ENCODE peak calls at places on chromosomes 16 and 17, in eight cellular contexts. U is neuronal stem cell; S is aorta; A is adrenal gland; Q is ascending aorta; J is psoas muscle; T is CD4-positive, alpha-beta memory T cell; C is sigmoid colon. Z is an unnamed sample.
A peak's percentile ranks its signal among the peaks of the same experiment; 100 is the strongest.

GRCh38 chr17:49637739-49638138 is 40.2 kb downstream of the SPOP start:
- DNase-seq in U (no peak), S (no peak), A (no peak), Q (no peak), J (no peak), T (no peak), C (no peak), Z (no peak)

GRCh38 chr17:8163978-8164814 is 1.4 kb upstream of the VAMP2 start:
- DNase-seq in U (no peak), S (peak; percentile 85), A (peak; percentile 90), Q (peak; percentile 69), J (peak; percentile 91), T (peak; percentile 75), C (peak; percentile 92), Z (peak; percentile 69)

GRCh38 chr17:12853921-12854320 is 64.6 kb downstream of the ARHGAP44 start:
- DNase-seq in U (no peak), S (no peak), A (no peak), Q (no peak), J (no peak), T (no peak), C (no peak), Z (no peak)

GRCh38 chr17:75908201-75908600 is 3.5 kb upstream of the MRPL38 start:
- DNase-seq in U (no peak), S (no peak), A (no peak), Q (no peak), J (no peak), T (no peak), C (no peak), Z (no peak)

GRCh38 chr17:42659079-42659931 is at the start of gene TUBG2:
- DNase-seq in U (peak; percentile 85), S (peak; percentile 96), A (peak; percentile 91), Q (no peak), J (peak; percentile 91), T (peak; percentile 57), C (peak; percentile 94), Z (peak; percentile 60)

GRCh38 chr16:84839956-84840355 is 20.2 kb downstream of the CRISPLD2 start:
- DNase-seq in U (no peak), S (no peak), A (no peak), Q (no peak), J (peak; percentile 40), T (no peak), C (no peak), Z (no peak)

GRCh38 chr16:10599626-10600025 is 19.2 kb upstream of the EMP2 start:
- DNase-seq in U (no peak), S (no peak), A (no peak), Q (no peak), J (no peak), T (no peak), C (no peak), Z (no peak)

GRCh38 chr17:50538549-50539410 is 6.2 kb downstream of the EPN3 start:
- DNase-seq in U (no peak), S (no peak), A (peak; percentile 31), Q (no peak), J (no peak), T (no peak), C (no peak), Z (peak; percentile 86)

GRCh38 chr17:15342460-15342859 is 1.1 kb upstream of the TEKT3 start:
- DNase-seq in U (no peak), S (no peak), A (no peak), Q (no peak), J (no peak), T (no peak), C (no peak), Z (no peak)

GRCh38 chr16:53991181-53992056 is 287.5 kb downstream of the FTO start:
- DNase-seq in U (no peak), S (no peak), A (no peak), Q (no peak), J (no peak), T (no peak), C (no peak), Z (peak; percentile 26)

GRCh38 chr16:66874079-66874775 is 6.1 kb upstream of the PDP2 start:
- DNase-seq in U (no peak), S (peak; percentile 21), A (no peak), Q (no peak), J (no peak), T (no peak), C (no peak), Z (no peak)

GRCh38 chr17:75270218-75270965 is 639 bp downstream of the MIF4GD start:
- DNase-seq in U (peak; percentile 50), S (peak; percentile 89), A (peak; percentile 81), Q (no peak), J (peak; percentile 93), T (no peak), C (peak; percentile 88), Z (peak; percentile 63)

GRCh38 chr17:14525551-14526455 is 224.9 kb downstream of the HS3ST3B1 start:
- DNase-seq in U (no peak), S (no peak), A (no peak), Q (no peak), J (no peak), T (no peak), C (no peak), Z (no peak)

GRCh38 chr16:82301108-82301755 is 131.2 kb upstream of the MPHOSPH6 start:
- DNase-seq in U (no peak), S (no peak), A (no peak), Q (no peak), J (no peak), T (no peak), C (no peak), Z (no peak)

GRCh38 chr16:1052791-1053521 is 19.6 kb upstream of the SSTR5 start:
- DNase-seq in U (no peak), S (no peak), A (no peak), Q (no peak), J (no peak), T (no peak), C (no peak), Z (no peak)

GRCh38 chr16:17396762-17397498 is 73.8 kb downstream of the XYLT1 start:
- DNase-seq in U (no peak), S (no peak), A (peak; percentile 79), Q (no peak), J (no peak), T (peak; percentile 87), C (no peak), Z (peak; percentile 95)

GRCh38 chr17:28402224-28402630 is 3.8 kb downstream of the SLC46A1 start:
- DNase-seq in U (no peak), S (peak; percentile 28), A (no peak), Q (no peak), J (no peak), T (no peak), C (no peak), Z (no peak)

GRCh38 chr17:80512233-80512632 is 32.4 kb upstream of the RPTOR start:
- DNase-seq in U (no peak), S (no peak), A (peak; percentile 78), Q (no peak), J (no peak), T (no peak), C (no peak), Z (no peak)

GRCh38 chr16:47995354-47995753 is 160.4 kb downstream of the ABCC12 start:
- DNase-seq in U (no peak), S (no peak), A (no peak), Q (no peak), J (no peak), T (no peak), C (no peak), Z (no peak)

GRCh38 chr17:15914400-15915165 is 30.3 kb upstream of the ADORA2B start:
- DNase-seq in U (no peak), S (no peak), A (no peak), Q (no peak), J (no peak), T (no peak), C (no peak), Z (no peak)

DNA sequence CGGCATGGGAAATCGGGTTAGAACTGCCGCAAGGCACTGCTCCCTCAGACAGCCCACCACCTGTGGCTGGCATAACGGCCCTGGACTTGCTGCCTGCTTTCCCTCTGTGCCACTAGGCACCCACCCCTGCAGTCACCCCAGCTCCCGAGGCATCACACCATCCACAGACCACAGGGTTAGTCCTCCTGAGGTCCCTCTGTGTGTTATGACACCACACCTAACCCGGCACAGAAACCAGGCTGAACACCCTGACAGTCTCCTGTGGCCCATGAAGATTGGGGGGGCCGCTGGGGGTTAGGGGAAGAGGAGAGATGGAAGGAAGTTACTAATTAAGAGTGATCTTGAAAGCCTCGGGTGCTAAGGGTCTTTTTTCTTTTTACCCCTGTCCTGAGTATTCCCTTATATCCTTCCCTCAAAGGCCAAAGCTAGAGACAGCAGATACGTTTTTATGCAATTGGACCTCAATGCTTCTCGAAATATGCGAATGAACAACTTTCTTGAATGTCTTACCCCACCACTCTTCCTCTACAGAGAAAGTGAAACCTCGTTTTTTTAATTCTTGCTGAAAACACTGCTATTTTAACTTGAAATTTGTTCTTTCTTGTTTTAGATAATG is 7.0 kb downstream of the CYTH1 start:
- DNase-seq in U (no peak), S (no peak), A (no peak), Q (no peak), J (no peak), T (peak; percentile 58), C (peak; percentile 51), Z (peak; percentile 37)
- H3K4me1 ChIP-seq in U (peaks cover under 1% of the 10 kb centered on the region), S (no peaks in the 10 kb centered on the region), A (peaks cover 6% of the 10 kb centered on the region), Q (no peaks in the 10 kb centered on the region), J (peaks cover 37% of the 10 kb centered on the region), T (peaks cover 94% of the 10 kb centered on the region), C (peaks cover 5% of the 10 kb centered on the region), Z (peaks cover 4% of the 10 kb centered on the region)

DNA sequence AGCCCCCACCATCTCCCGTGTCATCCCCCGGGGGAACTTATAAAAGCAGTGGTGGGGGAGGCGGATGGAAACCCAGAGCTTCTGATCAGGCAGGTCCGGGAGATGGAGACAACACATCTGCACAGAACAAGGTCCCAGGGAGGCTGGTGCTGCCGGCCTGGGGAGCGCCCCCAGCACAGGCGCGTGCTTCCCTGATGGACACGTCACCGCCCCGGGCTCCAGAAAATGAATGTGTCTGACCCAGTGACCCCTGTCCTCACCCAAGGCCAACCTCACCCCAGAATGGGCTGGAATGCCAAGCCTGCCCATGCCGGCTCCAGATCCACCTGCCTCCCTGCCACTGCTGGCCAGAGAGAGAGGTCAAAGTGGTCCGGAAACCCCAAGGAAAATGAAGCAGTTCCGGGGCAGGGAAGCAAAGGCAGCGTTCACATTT is 12.5 kb downstream of the SLC7A5 start:
- DNase-seq in U (no peak), S (no peak), A (peak; percentile 37), Q (no peak), J (peak; percentile 76), T (no peak), C (no peak), Z (no peak)
- H3K4me3 ChIP-seq in U (no peak overlapping the region), S (no peak overlapping the region), A (no peak overlapping the region), Q (no peak overlapping the region), J (peak overlapping the region; percentile 69), T (no peak overlapping the region), C (no peak overlapping the region), Z (no peak overlapping the region)

GRCh38 chr16:57039148-57039812 is 49.9 kb downstream of the NLRC5 start:
- DNase-seq in U (no peak), S (no peak), A (peak; percentile 24), Q (no peak), J (no peak), T (peak; percentile 20), C (no peak), Z (peak; percentile 25)
- H3K4me1 ChIP-seq in U (no peaks in the 10 kb centered on the region), S (no peaks in the 10 kb centered on the region), A (no peaks in the 10 kb centered on the region), Q (no peaks in the 10 kb centered on the region), J (no peaks in the 10 kb centered on the region), T (peaks cover 95% of the 10 kb centered on the region), C (no peaks in the 10 kb centered on the region), Z (no peaks in the 10 kb centered on the region)

DNA sequence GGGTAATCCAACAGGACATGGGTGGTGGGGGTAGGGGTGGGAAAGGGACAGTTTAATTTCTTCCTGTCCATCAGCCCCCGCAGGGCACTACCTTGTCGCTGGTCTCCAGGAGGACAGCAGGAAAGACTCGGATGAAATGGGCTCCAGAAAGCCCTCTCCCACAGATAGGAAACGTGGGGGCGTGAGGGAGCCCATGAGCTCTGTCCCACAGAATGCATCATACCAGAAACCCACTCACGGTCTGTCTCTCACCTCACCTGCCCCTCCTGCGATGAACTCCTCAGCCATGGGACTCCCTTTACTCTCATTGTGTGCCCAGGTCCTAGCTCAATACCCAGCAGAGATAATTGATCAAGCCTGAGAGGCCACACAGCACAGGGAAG is 240.1 kb downstream of the GSG1L start:
- DNase-seq in U (no peak), S (peak; percentile 21), A (no peak), Q (no peak), J (no peak), T (no peak), C (no peak), Z (no peak)
- H3K4me3 ChIP-seq in U (no peak overlapping the region), S (no peak overlapping the region), A (no peak overlapping the region), Q (no peak overlapping the region), J (no peak overlapping the region), T (no peak overlapping the region), C (no peak overlapping the region), Z (no peak overlapping the region)